ENCODE peak calls at places on chromosomes 3 and 15, in seven cellular contexts. One of them, this sample, is unnamed.

GRCh38 chr3:55634345-55634744 is 147.2 kb upstream of the WNT5A start:
- DNase-seq in MM.1S: no peak
- DNase-seq in HL-60: no peak
- DNase-seq in choroid plexus epithelial cell: no peak
- DNase-seq in BJ: no peak
- DNase-seq in epithelial cell of proximal tubule: no peak
- DNase-seq in bronchial epithelial cell: no peak
- DNase-seq in this sample: no peak

GRCh38 chr3:27907148-27907547 is 185.0 kb upstream of the EOMES start:
- DNase-seq in MM.1S: no peak
- DNase-seq in HL-60: no peak
- DNase-seq in choroid plexus epithelial cell: no peak
- DNase-seq in BJ: no peak
- DNase-seq in epithelial cell of proximal tubule: no peak
- DNase-seq in bronchial epithelial cell: no peak
- DNase-seq in this sample: no peak

GRCh38 chr15:64635486-64635815 is 139.9 kb downstream of the RBPMS2 start:
- DNase-seq in MM.1S: no peak
- DNase-seq in HL-60: no peak
- DNase-seq in choroid plexus epithelial cell: peak
- DNase-seq in BJ: no peak
- DNase-seq in epithelial cell of proximal tubule: peak
- DNase-seq in bronchial epithelial cell: peak
- DNase-seq in this sample: no peak

GRCh38 chr15:89196994-89197393 is 24.4 kb downstream of the RLBP1 start:
- DNase-seq in MM.1S: no peak
- DNase-seq in HL-60: no peak
- DNase-seq in choroid plexus epithelial cell: no peak
- DNase-seq in BJ: no peak
- DNase-seq in epithelial cell of proximal tubule: no peak
- DNase-seq in bronchial epithelial cell: peak
- DNase-seq in this sample: no peak

GRCh38 chr15:86398986-86399677 is 319.5 kb downstream of the AGBL1 start:
- DNase-seq in MM.1S: no peak
- DNase-seq in HL-60: no peak
- DNase-seq in choroid plexus epithelial cell: no peak
- DNase-seq in BJ: no peak
- DNase-seq in epithelial cell of proximal tubule: no peak
- DNase-seq in bronchial epithelial cell: no peak
- DNase-seq in this sample: no peak

GRCh38 chr3:44680921-44681455 is 31.5 kb upstream of the ZNF502 start:
- DNase-seq in MM.1S: no peak
- DNase-seq in HL-60: no peak
- DNase-seq in choroid plexus epithelial cell: no peak
- DNase-seq in BJ: no peak
- DNase-seq in epithelial cell of proximal tubule: no peak
- DNase-seq in bronchial epithelial cell: no peak
- DNase-seq in this sample: no peak

GRCh38 chr3:155744626-155745324 is at the start of gene PLCH1:
- DNase-seq in MM.1S: no peak
- DNase-seq in HL-60: peak
- DNase-seq in choroid plexus epithelial cell: peak
- DNase-seq in BJ: no peak
- DNase-seq in epithelial cell of proximal tubule: no peak
- DNase-seq in bronchial epithelial cell: peak
- DNase-seq in this sample: peak

GRCh38 chr15:58440181-58440910 is 8.6 kb downstream of the LIPC start:
- DNase-seq in MM.1S: no peak
- DNase-seq in HL-60: no peak
- DNase-seq in choroid plexus epithelial cell: no peak
- DNase-seq in BJ: peak
- DNase-seq in epithelial cell of proximal tubule: peak
- DNase-seq in bronchial epithelial cell: peak
- DNase-seq in this sample: no peak

GRCh38 chr3:4601926-4602325 is 108.8 kb downstream of the ITPR1 start:
- DNase-seq in MM.1S: peak
- DNase-seq in HL-60: no peak
- DNase-seq in choroid plexus epithelial cell: no peak
- DNase-seq in BJ: no peak
- DNase-seq in epithelial cell of proximal tubule: no peak
- DNase-seq in bronchial epithelial cell: peak
- DNase-seq in this sample: no peak

GRCh38 chr3:134864644-134865043 is 69.6 kb downstream of the EPHB1 start:
- DNase-seq in MM.1S: no peak
- DNase-seq in HL-60: peak
- DNase-seq in choroid plexus epithelial cell: no peak
- DNase-seq in BJ: no peak
- DNase-seq in epithelial cell of proximal tubule: no peak
- DNase-seq in bronchial epithelial cell: no peak
- DNase-seq in this sample: no peak

GRCh38 chr3:127628788-127629456 is at the start of gene PODXL2:
- DNase-seq in MM.1S: peak
- DNase-seq in HL-60: no peak
- DNase-seq in choroid plexus epithelial cell: peak
- DNase-seq in BJ: no peak
- DNase-seq in epithelial cell of proximal tubule: no peak
- DNase-seq in bronchial epithelial cell: no peak
- DNase-seq in this sample: peak

DNA sequence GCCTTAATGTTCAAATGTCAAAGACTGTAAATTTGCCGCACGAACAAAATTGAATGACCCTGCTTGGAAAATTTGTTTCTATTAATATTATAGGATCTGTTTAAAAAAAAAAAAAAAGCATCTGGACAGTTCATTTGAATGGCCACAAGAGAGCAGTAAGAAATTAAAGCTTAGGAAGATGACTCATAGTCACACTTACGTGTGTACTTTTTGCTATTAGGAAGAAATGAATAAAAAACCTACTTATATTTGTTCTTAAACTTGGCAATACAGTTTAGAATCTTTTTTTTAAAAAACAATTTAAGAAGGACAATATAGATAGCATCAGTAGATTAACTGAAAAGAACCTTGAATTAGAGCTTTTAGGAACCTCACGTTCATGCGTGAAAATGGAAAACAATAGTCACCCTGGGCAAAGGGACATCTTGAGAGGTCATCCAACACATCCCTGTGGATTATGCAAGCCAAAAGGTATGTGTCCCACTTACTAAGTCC is 621.8 kb downstream of the MECOM start:
- DNase-seq in MM.1S: no peak
- DNase-seq in HL-60: no peak
- DNase-seq in choroid plexus epithelial cell: peak
- DNase-seq in BJ: peak
- DNase-seq in epithelial cell of proximal tubule: peak
- DNase-seq in bronchial epithelial cell: peak
- DNase-seq in this sample: no peak
- TF ChIP-seq CTCF in MM.1S: peak
- TF ChIP-seq CTCF in HL-60: no peak
- TF ChIP-seq CTCF in choroid plexus epithelial cell: peak
- TF ChIP-seq CTCF in BJ: peak
- TF ChIP-seq CTCF in epithelial cell of proximal tubule: peak
- TF ChIP-seq CTCF in bronchial epithelial cell: peak
- TF ChIP-seq CTCF in this sample: peak

GRCh38 chr15:52466134-52466701 is 62.5 kb downstream of the MYO5A start:
- DNase-seq in MM.1S: peak
- DNase-seq in HL-60: peak
- DNase-seq in choroid plexus epithelial cell: no peak
- DNase-seq in BJ: no peak
- DNase-seq in epithelial cell of proximal tubule: no peak
- DNase-seq in bronchial epithelial cell: no peak
- DNase-seq in this sample: no peak

GRCh38 chr15:52462806-52463360 is 65.8 kb downstream of the MYO5A start:
- DNase-seq in MM.1S: peak
- DNase-seq in HL-60: no peak
- DNase-seq in choroid plexus epithelial cell: no peak
- DNase-seq in BJ: no peak
- DNase-seq in epithelial cell of proximal tubule: no peak
- DNase-seq in bronchial epithelial cell: no peak
- DNase-seq in this sample: no peak

GRCh38 chr15:52464478-52464877 is 64.2 kb downstream of the MYO5A start:
- DNase-seq in MM.1S: peak
- DNase-seq in HL-60: no peak
- DNase-seq in choroid plexus epithelial cell: no peak
- DNase-seq in BJ: no peak
- DNase-seq in epithelial cell of proximal tubule: no peak
- DNase-seq in bronchial epithelial cell: no peak
- DNase-seq in this sample: no peak

GRCh38 chr15:52464040-52464439 is 64.6 kb downstream of the MYO5A start:
- DNase-seq in MM.1S: no peak
- DNase-seq in HL-60: no peak
- DNase-seq in choroid plexus epithelial cell: no peak
- DNase-seq in BJ: no peak
- DNase-seq in epithelial cell of proximal tubule: no peak
- DNase-seq in bronchial epithelial cell: no peak
- DNase-seq in this sample: no peak

DNA sequence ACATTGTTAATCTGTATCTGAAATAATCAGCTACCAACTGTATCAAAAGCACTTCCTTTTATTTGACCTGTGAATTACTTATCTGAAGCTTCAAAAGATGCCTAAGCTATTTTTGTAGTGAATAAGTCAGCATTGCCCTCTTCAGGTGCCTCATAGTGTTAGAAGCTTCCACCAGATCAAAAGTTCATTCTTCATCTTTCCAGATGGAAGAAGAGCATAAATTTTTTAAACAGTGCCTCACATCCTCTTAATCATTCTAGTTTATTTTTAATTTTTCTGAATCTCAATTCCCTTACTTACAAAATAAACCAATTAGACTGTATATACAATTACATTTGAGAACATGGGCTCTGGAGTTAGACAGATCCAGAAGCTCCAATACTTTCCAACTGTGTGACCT is 65.0 kb downstream of the MYO5A start:
- DNase-seq in MM.1S: peak
- DNase-seq in HL-60: no peak
- DNase-seq in choroid plexus epithelial cell: peak
- DNase-seq in BJ: no peak
- DNase-seq in epithelial cell of proximal tubule: no peak
- DNase-seq in bronchial epithelial cell: peak
- DNase-seq in this sample: no peak
- TF ChIP-seq CTCF in MM.1S: peak
- TF ChIP-seq CTCF in HL-60: no peak
- TF ChIP-seq CTCF in choroid plexus epithelial cell: peak
- TF ChIP-seq CTCF in BJ: no peak
- TF ChIP-seq CTCF in epithelial cell of proximal tubule: peak
- TF ChIP-seq CTCF in bronchial epithelial cell: peak
- TF ChIP-seq CTCF in this sample: no peak

DNA sequence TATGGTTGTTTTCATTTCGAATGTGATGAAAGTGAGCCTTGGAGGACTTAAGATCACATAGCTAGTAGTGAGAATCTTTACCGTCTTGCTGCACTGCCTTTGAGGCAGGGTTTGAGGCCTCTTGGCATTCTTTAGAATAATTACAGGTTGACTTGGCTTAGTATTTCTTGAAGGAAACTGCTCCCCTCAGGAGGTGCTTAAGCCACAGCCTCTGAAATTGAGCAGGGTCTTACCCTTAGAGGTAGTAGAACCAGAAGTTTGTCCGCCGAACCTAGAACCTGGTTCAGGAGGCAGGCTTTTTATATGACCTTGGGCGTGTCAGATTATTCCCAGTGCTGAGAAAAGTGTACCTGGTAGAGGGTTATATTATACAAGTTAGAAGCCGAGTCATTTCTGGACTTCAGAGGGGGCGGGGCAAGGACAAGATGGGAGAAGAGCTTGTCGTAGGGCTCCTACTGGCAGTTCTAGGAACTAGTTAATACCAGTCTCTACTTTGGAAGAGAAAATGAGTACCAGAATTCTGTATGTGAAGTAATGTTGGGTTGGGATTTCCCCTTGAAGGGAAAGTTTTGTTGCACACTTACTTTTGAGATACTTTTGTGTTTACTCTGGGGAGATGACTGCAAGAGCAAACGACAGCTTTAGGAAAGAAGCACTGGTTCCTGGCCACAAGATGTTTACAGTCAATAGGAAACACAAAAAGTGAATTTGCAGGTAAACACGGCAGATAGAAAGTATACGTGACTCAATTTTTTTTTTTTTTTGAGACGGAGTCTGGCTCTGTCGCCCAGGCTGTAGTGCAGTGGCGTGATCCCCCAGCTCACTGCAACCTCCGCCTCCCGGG is 1.3 kb downstream of the TFG start:
- DNase-seq in MM.1S: peak
- DNase-seq in HL-60: no peak
- DNase-seq in choroid plexus epithelial cell: peak
- DNase-seq in BJ: no peak
- DNase-seq in epithelial cell of proximal tubule: peak
- DNase-seq in bronchial epithelial cell: peak
- DNase-seq in this sample: peak
- TF ChIP-seq CTCF in MM.1S: peak
- TF ChIP-seq CTCF in HL-60: no peak
- TF ChIP-seq CTCF in choroid plexus epithelial cell: peak
- TF ChIP-seq CTCF in BJ: peak
- TF ChIP-seq CTCF in epithelial cell of proximal tubule: peak
- TF ChIP-seq CTCF in bronchial epithelial cell: peak
- TF ChIP-seq CTCF in this sample: peak

DNA sequence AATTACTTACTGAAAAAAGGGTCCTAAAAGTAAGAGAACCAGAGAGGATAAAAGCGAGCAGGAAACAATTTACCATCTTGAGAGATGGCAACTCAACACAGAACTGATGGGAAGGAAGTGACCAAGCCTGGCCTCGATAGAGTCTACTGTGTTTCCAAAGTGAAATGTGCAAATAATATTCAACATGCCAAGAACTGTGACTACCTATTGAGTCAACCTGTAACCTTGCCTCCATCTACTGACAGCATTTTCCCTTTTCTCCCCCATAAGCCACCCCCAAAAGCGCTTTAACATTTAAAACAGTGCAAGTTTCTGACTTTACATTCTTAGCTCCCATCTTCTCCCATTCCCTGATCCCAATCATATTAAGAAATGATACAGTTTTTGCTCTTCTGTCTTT is 75.4 kb upstream of the PSMD6 start:
- DNase-seq in MM.1S: no peak
- DNase-seq in HL-60: no peak
- DNase-seq in choroid plexus epithelial cell: no peak
- DNase-seq in BJ: no peak
- DNase-seq in epithelial cell of proximal tubule: no peak
- DNase-seq in bronchial epithelial cell: peak
- DNase-seq in this sample: no peak
- TF ChIP-seq CTCF in MM.1S: no peak
- TF ChIP-seq CTCF in HL-60: no peak
- TF ChIP-seq CTCF in choroid plexus epithelial cell: no peak
- TF ChIP-seq CTCF in BJ: no peak
- TF ChIP-seq CTCF in epithelial cell of proximal tubule: no peak
- TF ChIP-seq CTCF in bronchial epithelial cell: no peak
- TF ChIP-seq CTCF in this sample: no peak

This sample was measured in nephron progenitor cell.